ENCODE peak calls at places on chromosomes 11 and 22, in eight cellular contexts. One of them, this sample, is unnamed.

GRCh38 chr11:129973809-129974208 is 28.8 kb downstream of the PRDM10 start:
- DNase-seq in skeletal muscle cell: no peak
- DNase-seq in neural progenitor cell: peak
- DNase-seq in endodermal cell: peak
- DNase-seq in AG04450: no peak
- DNase-seq in bronchial epithelial cell: no peak
- DNase-seq in fibroblast of mammary gland: no peak
- DNase-seq in mammary epithelial cell: no peak
- DNase-seq in this sample: no peak

GRCh38 chr11:63564785-63565350 is 1.7 kb upstream of the PLAAT2 start:
- DNase-seq in skeletal muscle cell: no peak
- DNase-seq in fibroblast of mammary gland: no peak
- DNase-seq in mammary epithelial cell: peak
- DNase-seq in AG04450: no peak
- DNase-seq in endodermal cell: no peak
- DNase-seq in bronchial epithelial cell: peak
- DNase-seq in neural progenitor cell: no peak
- DNase-seq in this sample: no peak

GRCh38 chr22:19840955-19841640 is 13.6 kb downstream of the GNB1L start:
- DNase-seq in skeletal muscle cell: no peak
- DNase-seq in mammary epithelial cell: no peak
- DNase-seq in neural progenitor cell: no peak
- DNase-seq in fibroblast of mammary gland: no peak
- DNase-seq in bronchial epithelial cell: no peak
- DNase-seq in endodermal cell: no peak
- DNase-seq in AG04450: no peak
- DNase-seq in this sample: no peak

GRCh38 chr22:17422736-17423343 is 53.6 kb downstream of the CECR2 start:
- DNase-seq in fibroblast of mammary gland: no peak
- DNase-seq in endodermal cell: no peak
- DNase-seq in bronchial epithelial cell: no peak
- DNase-seq in AG04450: no peak
- DNase-seq in mammary epithelial cell: no peak
- DNase-seq in neural progenitor cell: no peak
- DNase-seq in skeletal muscle cell: no peak
- DNase-seq in this sample: no peak

GRCh38 chr11:33515347-33515746 is 185.3 kb downstream of the C11orf91 start:
- DNase-seq in bronchial epithelial cell: peak
- DNase-seq in neural progenitor cell: no peak
- DNase-seq in mammary epithelial cell: peak
- DNase-seq in endodermal cell: no peak
- DNase-seq in fibroblast of mammary gland: peak
- DNase-seq in AG04450: no peak
- DNase-seq in skeletal muscle cell: peak
- DNase-seq in this sample: no peak

GRCh38 chr22:29117799-29118477 is 45.1 kb downstream of the KREMEN1 start:
- DNase-seq in bronchial epithelial cell: peak
- DNase-seq in fibroblast of mammary gland: peak
- DNase-seq in endodermal cell: no peak
- DNase-seq in skeletal muscle cell: peak
- DNase-seq in mammary epithelial cell: no peak
- DNase-seq in AG04450: no peak
- DNase-seq in neural progenitor cell: no peak
- DNase-seq in this sample: no peak

GRCh38 chr11:15897211-15897960 is 459.0 kb downstream of the SOX6 start:
- DNase-seq in bronchial epithelial cell: peak
- DNase-seq in skeletal muscle cell: peak
- DNase-seq in endodermal cell: no peak
- DNase-seq in AG04450: peak
- DNase-seq in neural progenitor cell: no peak
- DNase-seq in fibroblast of mammary gland: peak
- DNase-seq in mammary epithelial cell: peak
- DNase-seq in this sample: peak

GRCh38 chr11:4606231-4607015 is 1.6 kb downstream of the TRIM68 start:
- DNase-seq in AG04450: no peak
- DNase-seq in fibroblast of mammary gland: peak
- DNase-seq in bronchial epithelial cell: peak
- DNase-seq in neural progenitor cell: no peak
- DNase-seq in mammary epithelial cell: no peak
- DNase-seq in skeletal muscle cell: peak
- DNase-seq in endodermal cell: no peak
- DNase-seq in this sample: no peak

GRCh38 chr11:112163875-112164521 is at the start of gene IL18:
- DNase-seq in fibroblast of mammary gland: no peak
- DNase-seq in AG04450: no peak
- DNase-seq in mammary epithelial cell: no peak
- DNase-seq in skeletal muscle cell: no peak
- DNase-seq in bronchial epithelial cell: peak
- DNase-seq in endodermal cell: peak
- DNase-seq in neural progenitor cell: peak
- DNase-seq in this sample: no peak

GRCh38 chr11:73198677-73199076 is 19.4 kb upstream of the P2RY2 start:
- DNase-seq in fibroblast of mammary gland: no peak
- DNase-seq in bronchial epithelial cell: peak
- DNase-seq in skeletal muscle cell: no peak
- DNase-seq in AG04450: no peak
- DNase-seq in endodermal cell: peak
- DNase-seq in neural progenitor cell: peak
- DNase-seq in mammary epithelial cell: no peak
- DNase-seq in this sample: no peak

GRCh38 chr11:61452825-61453224 is 22.9 kb downstream of the SDHAF2 start:
- DNase-seq in endodermal cell: no peak
- DNase-seq in mammary epithelial cell: no peak
- DNase-seq in AG04450: no peak
- DNase-seq in bronchial epithelial cell: no peak
- DNase-seq in neural progenitor cell: no peak
- DNase-seq in fibroblast of mammary gland: no peak
- DNase-seq in skeletal muscle cell: no peak
- DNase-seq in this sample: no peak

GRCh38 chr11:36186797-36187196 is 102.4 kb downstream of the COMMD9 start:
- DNase-seq in skeletal muscle cell: no peak
- DNase-seq in neural progenitor cell: no peak
- DNase-seq in endodermal cell: no peak
- DNase-seq in AG04450: no peak
- DNase-seq in mammary epithelial cell: no peak
- DNase-seq in fibroblast of mammary gland: no peak
- DNase-seq in bronchial epithelial cell: no peak
- DNase-seq in this sample: no peak

GRCh38 chr11:64855596-64856304 is 11.3 kb upstream of the CDC42BPG start:
- DNase-seq in endodermal cell: no peak
- DNase-seq in skeletal muscle cell: no peak
- DNase-seq in neural progenitor cell: no peak
- DNase-seq in bronchial epithelial cell: no peak
- DNase-seq in AG04450: no peak
- DNase-seq in mammary epithelial cell: no peak
- DNase-seq in fibroblast of mammary gland: no peak
- DNase-seq in this sample: no peak
- H3K4me3 ChIP-seq in endodermal cell: no peak
- H3K4me3 ChIP-seq in skeletal muscle cell: no peak
- H3K4me3 ChIP-seq in neural progenitor cell: no peak
- H3K4me3 ChIP-seq in bronchial epithelial cell: no peak
- H3K4me3 ChIP-seq in AG04450: no peak
- H3K4me3 ChIP-seq in mammary epithelial cell: no peak
- H3K4me3 ChIP-seq in fibroblast of mammary gland: no peak
- H3K4me3 ChIP-seq in this sample: no peak

DNA sequence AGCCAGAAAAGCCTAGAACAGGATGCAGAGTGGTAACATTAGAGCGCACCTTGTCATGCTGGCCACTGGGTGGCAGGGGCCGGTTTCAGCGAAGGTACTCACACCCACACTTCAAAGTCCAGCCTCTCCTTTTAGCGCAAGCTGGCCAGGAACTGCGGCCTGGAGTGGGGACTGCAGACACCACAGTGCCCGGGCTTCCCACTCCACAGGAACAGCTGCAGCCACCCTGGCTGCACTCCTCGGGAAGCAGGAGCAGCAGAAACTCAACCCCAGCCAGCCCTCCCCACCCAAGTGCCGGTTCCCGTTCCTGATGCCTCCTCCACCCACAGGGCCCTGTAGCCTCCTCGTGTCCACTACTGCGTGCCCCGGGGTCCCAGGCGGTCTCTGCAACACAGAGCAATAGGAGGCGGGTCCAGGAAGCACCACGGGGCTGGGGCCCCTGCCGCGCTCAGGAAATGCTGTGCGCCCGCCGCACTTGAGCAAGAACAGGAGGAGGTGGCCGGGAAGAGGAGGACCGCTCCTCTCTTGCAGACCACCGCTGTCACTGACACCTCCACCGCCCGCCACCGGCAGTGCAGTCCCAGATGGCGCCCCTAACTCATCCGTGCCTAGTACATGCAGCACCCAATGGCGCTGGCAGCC is 2.2 kb downstream of the RFPL2 start:
- DNase-seq in mammary epithelial cell: peak
- DNase-seq in fibroblast of mammary gland: peak
- DNase-seq in AG04450: no peak
- DNase-seq in endodermal cell: peak
- DNase-seq in skeletal muscle cell: no peak
- DNase-seq in neural progenitor cell: peak
- DNase-seq in bronchial epithelial cell: peak
- DNase-seq in this sample: no peak
- H3K4me3 ChIP-seq in mammary epithelial cell: no peak
- H3K4me3 ChIP-seq in fibroblast of mammary gland: no peak
- H3K4me3 ChIP-seq in AG04450: no peak
- H3K4me3 ChIP-seq in endodermal cell: peak
- H3K4me3 ChIP-seq in skeletal muscle cell: no peak
- H3K4me3 ChIP-seq in neural progenitor cell: peak
- H3K4me3 ChIP-seq in bronchial epithelial cell: no peak
- H3K4me3 ChIP-seq in this sample: no peak

GRCh38 chr11:118677977-118678376 is 1.5 kb downstream of the TREH start:
- DNase-seq in neural progenitor cell: no peak
- DNase-seq in endodermal cell: no peak
- DNase-seq in bronchial epithelial cell: no peak
- DNase-seq in skeletal muscle cell: no peak
- DNase-seq in AG04450: no peak
- DNase-seq in mammary epithelial cell: no peak
- DNase-seq in fibroblast of mammary gland: no peak
- DNase-seq in this sample: no peak
- H3K4me3 ChIP-seq in neural progenitor cell: no peak
- H3K4me3 ChIP-seq in endodermal cell: no peak
- H3K4me3 ChIP-seq in bronchial epithelial cell: no peak
- H3K4me3 ChIP-seq in skeletal muscle cell: no peak
- H3K4me3 ChIP-seq in AG04450: no peak
- H3K4me3 ChIP-seq in mammary epithelial cell: no peak
- H3K4me3 ChIP-seq in fibroblast of mammary gland: no peak
- H3K4me3 ChIP-seq in this sample: no peak

GRCh38 chr11:70203749-70204465 is 811 bp downstream of the FADD start:
- DNase-seq in neural progenitor cell: peak
- DNase-seq in mammary epithelial cell: peak
- DNase-seq in endodermal cell: no peak
- DNase-seq in AG04450: peak
- DNase-seq in fibroblast of mammary gland: peak
- DNase-seq in skeletal muscle cell: peak
- DNase-seq in bronchial epithelial cell: peak
- DNase-seq in this sample: peak

GRCh38 chr11:70204466-70204799 is 1.3 kb downstream of the FADD start:
- DNase-seq in mammary epithelial cell: no peak
- DNase-seq in bronchial epithelial cell: no peak
- DNase-seq in neural progenitor cell: no peak
- DNase-seq in fibroblast of mammary gland: no peak
- DNase-seq in endodermal cell: no peak
- DNase-seq in AG04450: no peak
- DNase-seq in skeletal muscle cell: no peak
- DNase-seq in this sample: no peak

GRCh38 chr11:70201876-70202861 is 927 bp upstream of the FADD start:
- DNase-seq in mammary epithelial cell: no peak
- DNase-seq in neural progenitor cell: no peak
- DNase-seq in fibroblast of mammary gland: peak
- DNase-seq in AG04450: no peak
- DNase-seq in skeletal muscle cell: no peak
- DNase-seq in bronchial epithelial cell: no peak
- DNase-seq in endodermal cell: no peak
- DNase-seq in this sample: no peak

GRCh38 chr11:70205049-70205725 is 2.1 kb downstream of the FADD start:
- DNase-seq in mammary epithelial cell: no peak
- DNase-seq in neural progenitor cell: no peak
- DNase-seq in bronchial epithelial cell: no peak
- DNase-seq in skeletal muscle cell: no peak
- DNase-seq in fibroblast of mammary gland: peak
- DNase-seq in AG04450: no peak
- DNase-seq in endodermal cell: no peak
- DNase-seq in this sample: no peak

GRCh38 chr11:70202898-70203748 is at the start of gene FADD:
- DNase-seq in skeletal muscle cell: peak
- DNase-seq in fibroblast of mammary gland: peak
- DNase-seq in mammary epithelial cell: peak
- DNase-seq in endodermal cell: peak
- DNase-seq in AG04450: peak
- DNase-seq in bronchial epithelial cell: peak
- DNase-seq in neural progenitor cell: peak
- DNase-seq in this sample: peak
- H3K4me3 ChIP-seq in skeletal muscle cell: peak
- H3K4me3 ChIP-seq in fibroblast of mammary gland: peak
- H3K4me3 ChIP-seq in mammary epithelial cell: peak
- H3K4me3 ChIP-seq in endodermal cell: peak
- H3K4me3 ChIP-seq in AG04450: peak
- H3K4me3 ChIP-seq in bronchial epithelial cell: peak
- H3K4me3 ChIP-seq in neural progenitor cell: peak
- H3K4me3 ChIP-seq in this sample: peak

GRCh38 chr11:62505112-62505783 is 41.4 kb downstream of the AHNAK start:
- DNase-seq in endodermal cell: peak
- DNase-seq in AG04450: no peak
- DNase-seq in skeletal muscle cell: no peak
- DNase-seq in mammary epithelial cell: no peak
- DNase-seq in bronchial epithelial cell: no peak
- DNase-seq in neural progenitor cell: peak
- DNase-seq in fibroblast of mammary gland: no peak
- DNase-seq in this sample: no peak
- H3K4me3 ChIP-seq in endodermal cell: no peak
- H3K4me3 ChIP-seq in AG04450: no peak
- H3K4me3 ChIP-seq in skeletal muscle cell: no peak
- H3K4me3 ChIP-seq in mammary epithelial cell: no peak
- H3K4me3 ChIP-seq in bronchial epithelial cell: peak
- H3K4me3 ChIP-seq in neural progenitor cell: peak
- H3K4me3 ChIP-seq in fibroblast of mammary gland: peak
- H3K4me3 ChIP-seq in this sample: no peak

GRCh38 chr11:119320593-119321524 is 3.9 kb upstream of the MCAM start:
- DNase-seq in mammary epithelial cell: peak
- DNase-seq in fibroblast of mammary gland: peak
- DNase-seq in AG04450: no peak
- DNase-seq in skeletal muscle cell: no peak
- DNase-seq in endodermal cell: peak
- DNase-seq in bronchial epithelial cell: no peak
- DNase-seq in neural progenitor cell: peak
- DNase-seq in this sample: no peak
- H3K4me3 ChIP-seq in mammary epithelial cell: peak
- H3K4me3 ChIP-seq in fibroblast of mammary gland: peak
- H3K4me3 ChIP-seq in AG04450: peak
- H3K4me3 ChIP-seq in skeletal muscle cell: peak
- H3K4me3 ChIP-seq in endodermal cell: no peak
- H3K4me3 ChIP-seq in bronchial epithelial cell: peak
- H3K4me3 ChIP-seq in neural progenitor cell: peak
- H3K4me3 ChIP-seq in this sample: peak

This sample was measured in BJ.